ENCODE peak calls at places on chromosomes 2 and 18, in nine cellular contexts. B is GDM1; T is mesenteric fat pad; D is activated T-helper 1 cell treated with anti-CD3 and anti-CD28 coated beads, Interleukin-12 subunit alpha, Interleukin-12 subunit beta, Interleukin-2, Interleukin-4 antibody, amounts not matched to agents 30 ng/mL and 10 ng/mL and 1 ng/mL, durations not matched to agents 14 hours and 24 hours and 36 hours; M is HS-5; R is AG09309; P is T-helper 1 cell; I is hippocampal formation; F is EH. U is an unnamed sample.

GRCh38 chr18:64929026-64929425 is 780.1 kb upstream of the LINC00305 start:
- DNase-seq in B (no peak), T (no peak), D (no peak), M (peak; percentile 79), R (no peak), P (no peak), I (no peak), F (no peak), U (no peak)

GRCh38 chr2:139626128-139626527 is 845.9 kb upstream of the NXPH2 start:
- DNase-seq in B (no peak), T (no peak), D (no peak), M (no peak), R (no peak), P (no peak), I (no peak), F (no peak), U (no peak)

GRCh38 chr2:18625563-18625962 is 36.2 kb upstream of the NT5C1B start:
- DNase-seq in B (no peak), T (no peak), D (no peak), M (no peak), R (no peak), P (no peak), I (no peak), F (no peak), U (no peak)

GRCh38 chr18:49486617-49486958 is 446 bp downstream of the C18orf32 start:
- DNase-seq in B (no peak), T (no peak), D (no peak), M (no peak), R (no peak), P (no peak), I (no peak), F (no peak), U (no peak)

GRCh38 chr2:118833716-118834439 is 13.6 kb downstream of the EN1 start:
- DNase-seq in B (no peak), T (no peak), D (no peak), M (no peak), R (no peak), P (no peak), I (no peak), F (no peak), U (no peak)

GRCh38 chr2:12116228-12116750 is 369.9 kb downstream of the LPIN1 start:
- DNase-seq in B (no peak), T (no peak), D (no peak), M (no peak), R (no peak), P (no peak), I (no peak), F (no peak), U (peak; percentile 58)

GRCh38 chr18:54843302-54843701 is 15.0 kb downstream of the RAB27B start:
- DNase-seq in B (no peak), T (no peak), D (no peak), M (peak; percentile 9), R (no peak), P (no peak), I (no peak), F (peak; percentile 20), U (no peak)

GRCh38 chr2:178536037-178536436 is 55.8 kb downstream of the PLEKHA3 start:
- DNase-seq in B (no peak), T (no peak), D (no peak), M (no peak), R (no peak), P (no peak), I (no peak), F (no peak), U (no peak)

GRCh38 chr2:60822987-60823386 is 58.4 kb upstream of the REL start:
- DNase-seq in B (no peak), T (no peak), D (no peak), M (no peak), R (no peak), P (no peak), I (no peak), F (peak; percentile 12), U (no peak)

GRCh38 chr2:70861774-70862644 is 26.4 kb upstream of the CD207 start:
- DNase-seq in B (peak; percentile 43), T (no peak), D (peak; percentile 67), M (peak; percentile 30), R (peak; percentile 23), P (peak; percentile 52), I (peak; percentile 64), F (peak; percentile 79), U (no peak)

GRCh38 chr2:73952499-73953446 is 26.1 kb downstream of the DGUOK start:
- DNase-seq in B (no peak), T (no peak), D (no peak), M (no peak), R (no peak), P (no peak), I (peak; percentile 19), F (peak; percentile 63), U (no peak)